ENCODE peak calls at places on chromosome 9, in seven cellular contexts. Y, Q, R, X, L, C and K are unnamed samples.

GRCh38 chr9:124830593-124830992 is 22.7 kb upstream of the WDR38 start:
- DNase-seq in R (no peak), C (no peak), L (no peak), X (no peak), Q (no peak), Y (no peak), K (no peak)

GRCh38 chr9:86470326-86470725 is 116.1 kb upstream of the TUT7 start:
- DNase-seq in C (peak), Y (no peak), L (no peak), R (no peak), Q (no peak), X (no peak), K (no peak)

GRCh38 chr9:3467593-3468219 is 58.1 kb downstream of the RFX3 start:
- DNase-seq in Y (peak), X (peak), L (peak), Q (peak), C (peak), R (peak), K (peak)

GRCh38 chr9:23586906-23587305 is 239.1 kb downstream of the ELAVL2 start:
- DNase-seq in C (no peak), Q (no peak), X (no peak), Y (no peak), L (no peak), R (peak), K (no peak)

GRCh38 chr9:91483189-91483691 is 59.6 kb upstream of the NFIL3 start:
- DNase-seq in X (no peak), Q (no peak), C (peak), Y (no peak), L (no peak), R (no peak), K (no peak)

GRCh38 chr9:85742630-85742928 is 825 bp upstream of the AGTPBP1 start:
- DNase-seq in C (peak), Q (no peak), X (no peak), L (peak), R (no peak), Y (no peak), K (peak)

GRCh38 chr9:107491081-107492053 is 1.8 kb upstream of the KLF4 start:
- DNase-seq in C (no peak), Y (no peak), Q (no peak), X (no peak), R (no peak), L (no peak), K (peak)

GRCh38 chr9:91930475-91930874 is 19.6 kb downstream of the ROR2 start:
- DNase-seq in R (no peak), C (peak), X (no peak), Q (no peak), L (no peak), Y (no peak), K (no peak)

GRCh38 chr9:89720721-89721660 is 116.2 kb downstream of the GADD45G start:
- DNase-seq in R (no peak), X (no peak), Y (no peak), Q (no peak), C (no peak), L (no peak), K (no peak)

GRCh38 chr9:127742435-127743088 is 7.5 kb upstream of the TOR2A start:
- DNase-seq in C (peak), L (peak), Y (no peak), R (no peak), X (no peak), Q (no peak), K (peak)

GRCh38 chr9:134858051-134858841 is 22.4 kb upstream of the FCN2 start:
- DNase-seq in R (no peak), Y (peak), L (no peak), Q (no peak), X (peak), C (peak), K (no peak)

GRCh38 chr9:121820286-121821005 is 169.0 kb downstream of the DAB2IP start:
- DNase-seq in C (no peak), L (no peak), Y (no peak), X (no peak), Q (no peak), R (no peak), K (no peak)

GRCh38 chr9:130938652-130939404 is at the start of gene FIBCD1:
- DNase-seq in Y (peak), L (peak), R (peak), Q (no peak), X (peak), C (peak), K (no peak)

GRCh38 chr9:131276107-131276888 is at the start of gene FAM78A:
- DNase-seq in Q (peak), Y (peak), X (peak), L (no peak), C (no peak), R (peak), K (no peak)

GRCh38 chr9:129640086-129640870 is 1.7 kb downstream of the ASB6 start:
- DNase-seq in L (no peak), C (peak), X (no peak), R (no peak), Y (no peak), Q (no peak), K (no peak)

GRCh38 chr9:131817627-131818026 is 77.8 kb upstream of the RAPGEF1 start:
- DNase-seq in Y (no peak), X (no peak), Q (no peak), L (peak), R (no peak), C (no peak), K (no peak)

GRCh38 chr9:83097633-83098032 is 34.7 kb upstream of the RASEF start:
- DNase-seq in R (no peak), Y (no peak), L (no peak), X (no peak), C (no peak), Q (no peak), K (no peak)

GRCh38 chr9:134171316-134172197 is 7.2 kb upstream of the RNU6ATAC start:
- DNase-seq in Q (no peak), C (peak), Y (no peak), L (no peak), R (peak), X (no peak), K (no peak)

GRCh38 chr9:33161589-33162132 is 5.5 kb downstream of the B4GALT1 start:
- DNase-seq in L (no peak), Q (no peak), Y (no peak), X (no peak), R (no peak), C (no peak), K (no peak)